ENCODE peak calls at places on chromosomes 2 and 18, in nine cellular contexts. I, U, M, C, P, V, T, G and O are unnamed samples.

GRCh38 chr2:217075225-217075802 is 215.4 kb upstream of the TNP1 start:
- DNase-seq in I (no peak), U (peak; percentile 77), M (no peak), C (no peak), P (peak; percentile 88), V (no peak), T (peak; percentile 38), G (no peak), O (no peak)

GRCh38 chr18:70025580-70025979 is 77.9 kb upstream of the CD226 start:
- DNase-seq in I (no peak), U (no peak), M (no peak), C (no peak), P (no peak), V (no peak), T (no peak), G (no peak), O (no peak)

GRCh38 chr2:18545384-18545783 is 15.1 kb downstream of the RDH14 start:
- DNase-seq in I (no peak), U (peak; percentile 22), M (no peak), C (no peak), P (no peak), V (no peak), T (no peak), G (no peak), O (no peak)

GRCh38 chr2:215371915-215372897 is 60.3 kb downstream of the ATIC start:
- DNase-seq in I (no peak), U (no peak), M (no peak), C (no peak), P (no peak), V (no peak), T (no peak), G (no peak), O (no peak)

GRCh38 chr2:1884933-1885580 is 140.7 kb upstream of the PXDN start:
- DNase-seq in I (no peak), U (peak; percentile 77), M (no peak), C (no peak), P (peak; percentile 72), V (no peak), T (no peak), G (no peak), O (no peak)

GRCh38 chr2:218070587-218070986 is 1.5 kb downstream of the RUFY4 start:
- DNase-seq in I (no peak), U (no peak), M (no peak), C (no peak), P (no peak), V (no peak), T (no peak), G (no peak), O (no peak)

GRCh38 chr2:240433973-240434727 is 1.3 kb upstream of the GPC1 start:
- DNase-seq in I (no peak), U (peak; percentile 95), M (no peak), C (no peak), P (peak; percentile 87), V (peak; percentile 39), T (peak; percentile 61), G (no peak), O (no peak)

GRCh38 chr2:217289909-217290283 is 430.0 kb upstream of the TNP1 start:
- DNase-seq in I (no peak), U (peak; percentile 42), M (no peak), C (no peak), P (no peak), V (no peak), T (peak; percentile 51), G (peak; percentile 1), O (no peak)

GRCh38 chr18:55246278-55246677 is 287.0 kb upstream of the CCDC68 start:
- DNase-seq in I (no peak), U (no peak), M (no peak), C (no peak), P (no peak), V (no peak), T (no peak), G (no peak), O (no peak)

GRCh38 chr2:71889991-71890684 is 257.5 kb downstream of the CYP26B1 start:
- DNase-seq in I (no peak), U (peak; percentile 85), M (no peak), C (no peak), P (no peak), V (no peak), T (no peak), G (no peak), O (no peak)

GRCh38 chr2:80014637-80015036 is 289.9 kb downstream of the LRRTM1 start:
- DNase-seq in I (no peak), U (no peak), M (no peak), C (no peak), P (no peak), V (no peak), T (no peak), G (no peak), O (no peak)

GRCh38 chr2:128178650-128179460 is 87.9 kb downstream of the UGGT1 start:
- DNase-seq in I (peak; percentile 40), U (peak; percentile 88), M (peak; percentile 29), C (no peak), P (no peak), V (peak; percentile 75), T (peak; percentile 73), G (peak; percentile 68), O (no peak)

GRCh38 chr2:177322801-177323261 is 58.3 kb upstream of the NFE2L2 start:
- DNase-seq in I (no peak), U (no peak), M (no peak), C (no peak), P (no peak), V (peak; percentile 63), T (no peak), G (peak; percentile 96), O (no peak)

GRCh38 chr2:201465524-201465971 is 14.0 kb downstream of the STRADB start:
- DNase-seq in I (no peak), U (peak; percentile 15), M (no peak), C (no peak), P (no peak), V (no peak), T (no peak), G (peak; percentile 43), O (no peak)

GRCh38 chr2:74010087-74010541 is 25.4 kb downstream of the TET3 start:
- DNase-seq in I (no peak), U (no peak), M (no peak), C (peak; percentile 69), P (no peak), V (no peak), T (peak; percentile 37), G (peak; percentile 36), O (no peak)

GRCh38 chr2:4909486-4909885 is 782.7 kb upstream of the SOX11 start:
- DNase-seq in I (no peak), U (no peak), M (no peak), C (no peak), P (no peak), V (no peak), T (no peak), G (no peak), O (no peak)

DNA sequence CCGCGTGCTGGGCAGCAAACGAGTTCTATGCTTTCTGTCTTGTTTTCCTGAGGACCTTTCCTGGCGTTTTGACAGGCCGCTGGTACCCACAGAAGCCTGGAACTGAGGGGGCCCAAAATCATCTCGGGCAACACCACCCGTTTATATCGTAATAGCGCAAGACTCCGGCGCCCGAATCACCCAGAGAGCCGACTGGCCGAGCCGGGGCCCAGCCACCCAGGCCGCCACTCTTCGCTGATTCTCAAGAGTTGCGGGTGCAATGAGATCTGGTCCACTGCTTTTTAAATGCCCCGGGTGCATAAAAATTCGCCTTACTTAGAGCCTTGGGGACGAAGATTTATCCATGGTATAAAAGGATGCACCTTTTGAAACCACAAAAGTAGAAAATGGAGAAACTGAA is 6.2 kb upstream of the SPATA3 start:
- DNase-seq in I (no peak), U (no peak), M (no peak), C (no peak), P (no peak), V (no peak), T (no peak), G (no peak), O (no peak)
- H3K27ac ChIP-seq in I (no peak overlapping the region), U (no peak overlapping the region), M (no peak overlapping the region), C (no peak overlapping the region), P (no peak overlapping the region), V (no peak overlapping the region), T (no peak overlapping the region), G (no peak overlapping the region), O (no peak overlapping the region)

GRCh38 chr18:22175326-22175725 is 5.9 kb downstream of the GATA6 start:
- DNase-seq in I (no peak), U (no peak), M (no peak), C (no peak), P (no peak), V (no peak), T (no peak), G (peak; percentile 56), O (no peak)
- H3K4me1 ChIP-seq in I (peaks cover 3% of the 10 kb centered on the region), U (no peaks in the 10 kb centered on the region), M (no peaks in the 10 kb centered on the region), C (no peaks in the 10 kb centered on the region), P (peaks cover 31% of the 10 kb centered on the region), V (peaks cover 58% of the 10 kb centered on the region), T (peaks cover 8% of the 10 kb centered on the region), G (no peaks in the 10 kb centered on the region), O (peaks cover 7% of the 10 kb centered on the region)

DNA sequence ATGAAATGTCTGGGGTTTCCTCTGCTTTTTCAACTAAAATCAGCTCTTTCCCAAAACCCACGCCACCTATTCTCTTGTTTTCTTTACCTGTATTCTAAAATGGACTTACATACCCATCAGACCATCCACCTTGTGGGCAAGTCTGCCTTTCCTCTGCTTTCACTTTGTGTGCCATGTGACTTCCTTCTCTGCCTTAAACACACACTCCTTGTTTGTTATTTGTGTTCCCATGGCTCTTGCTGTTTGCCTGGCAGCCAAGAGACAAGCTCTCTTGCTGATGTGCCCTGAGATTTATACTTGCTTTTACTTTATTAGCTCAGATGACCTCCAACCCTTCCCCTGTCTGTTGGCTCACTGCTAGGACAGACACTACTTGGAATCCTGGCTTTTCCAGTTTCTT is 309.7 kb upstream of the LRRTM4 start:
- DNase-seq in I (no peak), U (no peak), M (no peak), C (no peak), P (no peak), V (no peak), T (no peak), G (peak; percentile 22), O (no peak)
- H3K27ac ChIP-seq in I (no peak overlapping the region), U (no peak overlapping the region), M (no peak overlapping the region), C (no peak overlapping the region), P (no peak overlapping the region), V (no peak overlapping the region), T (no peak overlapping the region), G (no peak overlapping the region), O (no peak overlapping the region)

GRCh38 chr18:48545690-48546365 is 7.0 kb downstream of the CTIF start:
- DNase-seq in I (no peak), U (peak; percentile 73), M (no peak), C (peak; percentile 49), P (peak; percentile 83), V (peak; percentile 40), T (peak; percentile 64), G (no peak), O (no peak)

GRCh38 chr18:48543228-48543627 is 4.4 kb downstream of the CTIF start:
- DNase-seq in I (peak; percentile 46), U (no peak), M (no peak), C (no peak), P (no peak), V (no peak), T (peak; percentile 64), G (no peak), O (no peak)

GRCh38 chr18:48542513-48543181 is 3.8 kb downstream of the CTIF start:
- DNase-seq in I (no peak), U (no peak), M (no peak), C (no peak), P (no peak), V (no peak), T (peak; percentile 70), G (no peak), O (no peak)

GRCh38 chr18:48544661-48545415 is 6.0 kb downstream of the CTIF start:
- DNase-seq in I (no peak), U (no peak), M (no peak), C (no peak), P (no peak), V (no peak), T (no peak), G (no peak), O (no peak)

GRCh38 chr18:48544116-48544515 is 5.3 kb downstream of the CTIF start:
- DNase-seq in I (no peak), U (no peak), M (no peak), C (no peak), P (no peak), V (no peak), T (no peak), G (no peak), O (no peak)
- H3K4me1 ChIP-seq in I (no peaks in the 10 kb centered on the region), U (peaks cover 37% of the 10 kb centered on the region), M (no peaks in the 10 kb centered on the region), C (peaks cover 15% of the 10 kb centered on the region), P (peaks cover 70% of the 10 kb centered on the region), V (peaks cover 36% of the 10 kb centered on the region), T (peaks cover 63% of the 10 kb centered on the region), G (peaks cover 4% of the 10 kb centered on the region), O (no peaks in the 10 kb centered on the region)